ENCODE peak calls at places on chromosomes 1 and 21, in eight cellular contexts. H, E, S, Y, N, Z, V and M are unnamed samples.
A peak's percentile ranks its signal among the peaks of the same experiment; 100 is the strongest.

GRCh38 chr1:6646499-6647148 is 22.0 kb downstream of the THAP3 start:
- DNase-seq in E (peak; percentile 59), S (peak; percentile 78), N (peak; percentile 30), V (peak; percentile 54), Z (no peak), H (no peak), Y (no peak), M (peak; percentile 56)

GRCh38 chr1:46180082-46180616 is 3.9 kb upstream of the P3R3URF start:
- DNase-seq in S (no peak), H (no peak), Y (peak; percentile 58), V (no peak), N (no peak), E (no peak), Z (no peak), M (no peak)

GRCh38 chr1:97050501-97050900 is 328.9 kb downstream of the PTBP2 start:
- DNase-seq in S (peak; percentile 47), Y (no peak), Z (no peak), E (no peak), H (no peak), N (peak; percentile 8), V (peak; percentile 59), M (peak; percentile 36)

GRCh38 chr1:156583821-156584622 is 4.5 kb downstream of the TTC24 start:
- DNase-seq in E (peak; percentile 80), V (peak; percentile 84), Z (peak; percentile 79), N (peak; percentile 58), Y (no peak), H (peak; percentile 79), S (peak; percentile 93), M (peak; percentile 72)

GRCh38 chr1:191693797-191694196 is 464.5 kb upstream of the RGS18 start:
- DNase-seq in H (no peak), N (no peak), V (no peak), Y (no peak), Z (no peak), S (no peak), E (no peak), M (no peak)

GRCh38 chr1:119396982-119397381 is 18.0 kb upstream of the HSD3B2 start:
- DNase-seq in V (no peak), S (no peak), E (no peak), Y (no peak), H (no peak), N (no peak), Z (no peak), M (no peak)

GRCh38 chr1:94094466-94095111 is 26.4 kb downstream of the ABCA4 start:
- DNase-seq in E (no peak), H (no peak), S (peak; percentile 57), Y (peak; percentile 92), Z (peak; percentile 51), N (peak; percentile 93), V (peak; percentile 78), M (peak; percentile 86)

GRCh38 chr1:247390116-247390791 is 25.7 kb upstream of the NLRP3 start:
- DNase-seq in Z (peak; percentile 85), Y (peak; percentile 81), V (peak; percentile 75), S (peak; percentile 79), H (peak; percentile 79), E (peak; percentile 88), N (peak; percentile 39), M (peak; percentile 53)

GRCh38 chr1:116457944-116458343 is 84.9 kb downstream of the ATP1A1 start:
- DNase-seq in N (no peak), H (no peak), V (no peak), S (no peak), Z (no peak), Y (no peak), E (no peak), M (no peak)

GRCh38 chr1:113945329-113945728 is 16.2 kb downstream of the HIPK1 start:
- DNase-seq in Z (no peak), E (no peak), Y (no peak), H (no peak), N (no peak), S (no peak), V (no peak), M (no peak)

GRCh38 chr1:74771913-74772515 is 39.1 kb downstream of the TYW3 start:
- DNase-seq in H (no peak), N (peak; percentile 8), V (peak; percentile 51), S (peak; percentile 87), Y (no peak), Z (peak; percentile 31), E (peak; percentile 27), M (peak; percentile 59)

GRCh38 chr21:18743523-18743922 is 339.9 kb upstream of the TMPRSS15 start:
- DNase-seq in H (no peak), Y (no peak), S (no peak), V (no peak), N (no peak), E (no peak), Z (no peak), M (no peak)